ENCODE peak calls at places on chromosomes 16 and 17, in four cellular contexts. Z is NB4, L is glutamatergic neuron, A is heart right ventricle. R is an unnamed sample.

GRCh38 chr16:241866-242265 is 7.2 kb downstream of the FAM234A start:
- DNase-seq in Z (no peak), A (no peak), L (no peak), R (no peak)

GRCh38 chr16:57530531-57531252 is 5.7 kb downstream of the CCDC102A start:
- DNase-seq in L (no peak), Z (no peak), A (no peak), R (no peak)

GRCh38 chr16:49026566-49026965 is 255.1 kb downstream of the CBLN1 start:
- DNase-seq in L (no peak), A (no peak), Z (no peak), R (no peak)

GRCh38 chr17:46977348-46977747 is 1.7 kb downstream of the RPRML start:
- DNase-seq in A (no peak), Z (peak; percentile 63), L (peak; percentile 81), R (peak; percentile 58)

GRCh38 chr16:3581392-3581791 is 4.2 kb upstream of the NLRC3 start:
- DNase-seq in L (no peak), A (no peak), Z (no peak), R (no peak)

GRCh38 chr17:42975265-42975664 is 4.6 kb downstream of the PTGES3L start:
- DNase-seq in A (no peak), Z (peak; percentile 55), L (no peak), R (no peak)

GRCh38 chr16:64304376-64304775 is 817.5 kb downstream of the CDH11 start:
- DNase-seq in A (no peak), L (no peak), Z (no peak), R (no peak)

GRCh38 chr16:9429946-9430345 is 338.5 kb downstream of the HAPSTR1 start:
- DNase-seq in A (no peak), L (no peak), Z (no peak), R (no peak)

GRCh38 chr17:78133971-78134898 is 3.7 kb downstream of the TMC8 start:
- DNase-seq in Z (peak; percentile 79), L (peak; percentile 65), A (no peak), R (peak; percentile 62)

GRCh38 chr17:46887717-46888116 is 35.2 kb upstream of the GOSR2 start:
- DNase-seq in L (no peak), A (no peak), Z (no peak), R (no peak)

GRCh38 chr16:82753821-82754220 is 127.1 kb downstream of the CDH13 start:
- DNase-seq in A (no peak), L (no peak), Z (no peak), R (no peak)

GRCh38 chr16:11989238-11990160 is 13.0 kb downstream of the SNX29 start:
- DNase-seq in L (peak; percentile 45), A (no peak), Z (peak; percentile 82), R (no peak)

GRCh38 chr17:58277107-58277506 is 3.6 kb downstream of the MPO start:
- DNase-seq in L (no peak), A (no peak), Z (no peak), R (no peak)

GRCh38 chr16:3158014-3158497 is 23.2 kb downstream of the ZNF213 start:
- DNase-seq in Z (peak; percentile 53), L (no peak), A (no peak), R (peak; percentile 45)

GRCh38 chr17:40422990-40423611 is 5.4 kb upstream of the TOP2A start:
- DNase-seq in Z (peak; percentile 40), L (no peak), A (no peak), R (peak; percentile 73)

GRCh38 chr16:57385083-57385482 is 12.8 kb downstream of the CX3CL1 start:
- DNase-seq in A (no peak), Z (no peak), L (no peak), R (no peak)

GRCh38 chr16:81485824-81486554 is 41.4 kb downstream of the CMIP start:
- DNase-seq in Z (peak; percentile 39), A (no peak), L (no peak), R (peak; percentile 47)

GRCh38 chr17:67378444-67379250 is 1.6 kb downstream of the PITPNC1 start:
- DNase-seq in L (peak; percentile 85), A (peak; percentile 79), Z (peak; percentile 88), R (peak; percentile 84)

GRCh38 chr17:19447085-19447583 is 36.1 kb downstream of the RNF112 start:
- DNase-seq in A (no peak), Z (peak; percentile 71), L (peak; percentile 69), R (peak; percentile 69)

GRCh38 chr17:9434502-9435113 is 141.0 kb downstream of the STX8 start:
- DNase-seq in L (no peak), Z (no peak), A (no peak), R (peak; percentile 38)

GRCh38 chr16:17109413-17109812 is 361.3 kb downstream of the XYLT1 start:
- DNase-seq in Z (no peak), L (no peak), A (no peak), R (no peak)

GRCh38 chr16:71627631-71628236 is 1.8 kb downstream of the MARVELD3 start:
- DNase-seq in L (no peak), A (no peak), Z (no peak), R (no peak)

GRCh38 chr17:17439971-17440843 is 36.6 kb upstream of the MED9 start:
- DNase-seq in A (peak; percentile 63), Z (peak; percentile 81), L (peak; percentile 86), R (peak; percentile 63)

GRCh38 chr16:51509336-51509735 is 358.3 kb upstream of the SALL1 start:
- DNase-seq in Z (peak; percentile 6), L (no peak), A (no peak), R (no peak)
- TF ChIP-seq CTCF in Z (no peak), L (no peak), A (no peak), R (no peak)

GRCh38 chr16:10946308-10946707 is 1.9 kb downstream of the CLEC16A start:
- DNase-seq in L (no peak), Z (no peak), A (no peak), R (peak; percentile 55)

GRCh38 chr16:10951016-10951415 is 6.7 kb downstream of the CLEC16A start:
- DNase-seq in L (no peak), Z (no peak), A (no peak), R (no peak)

GRCh38 chr16:10950393-10950792 is 6.0 kb downstream of the CLEC16A start:
- DNase-seq in A (no peak), L (peak; percentile 38), Z (no peak), R (peak; percentile 40)

GRCh38 chr16:10947211-10947787 is 2.9 kb downstream of the CLEC16A start:
- DNase-seq in A (no peak), L (no peak), Z (no peak), R (no peak)

GRCh38 chr16:10949424-10949970 is 5.1 kb downstream of the CLEC16A start:
- DNase-seq in A (no peak), L (no peak), Z (peak; percentile 95), R (no peak)
- TF ChIP-seq CTCF in A (no peak), L (peak; percentile 21), Z (peak; percentile 24), R (no peak)

DNA sequence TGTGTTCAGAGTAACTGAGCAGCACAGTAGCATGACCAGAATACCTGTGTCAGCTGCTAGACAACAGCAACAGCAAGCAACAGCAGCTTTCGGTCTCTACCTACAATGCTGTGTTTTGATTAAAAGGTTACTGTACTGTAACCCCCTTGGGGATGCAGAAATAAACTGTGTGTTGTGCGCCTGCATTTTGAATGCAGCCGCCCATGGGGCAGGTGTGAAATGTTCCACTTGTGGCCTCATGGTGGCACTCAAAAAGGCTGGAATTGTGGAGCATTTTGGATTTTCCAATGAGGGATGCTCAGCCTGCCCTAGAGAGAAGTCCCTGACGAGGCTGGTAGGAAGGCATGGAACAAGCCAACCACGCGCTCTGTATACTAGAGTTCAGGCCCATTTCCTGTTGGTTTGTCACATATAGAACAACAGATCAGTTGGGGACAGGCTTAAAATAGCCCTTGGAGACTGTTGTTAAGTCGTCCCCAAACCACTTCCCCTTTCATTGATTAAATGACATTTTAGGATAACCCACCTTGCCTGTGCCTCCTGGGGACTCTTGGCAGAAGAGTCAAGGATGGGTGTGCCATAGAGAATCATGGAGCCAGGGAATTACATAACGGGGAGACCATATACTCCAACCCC is 27.1 kb downstream of the SCPEP1 start:
- DNase-seq in Z (peak; percentile 93), L (no peak), A (no peak), R (peak; percentile 5)
- TF ChIP-seq CTCF in Z (peak; percentile 6), L (peak; percentile 10), A (peak; percentile 41), R (no peak)

GRCh38 chr17:81260171-81260570 is 21.1 kb downstream of the NDUFAF8 start:
- DNase-seq in A (no peak), Z (no peak), L (no peak), R (no peak)
- TF ChIP-seq CTCF in A (no peak), Z (no peak), L (peak; percentile 17), R (no peak)

DNA sequence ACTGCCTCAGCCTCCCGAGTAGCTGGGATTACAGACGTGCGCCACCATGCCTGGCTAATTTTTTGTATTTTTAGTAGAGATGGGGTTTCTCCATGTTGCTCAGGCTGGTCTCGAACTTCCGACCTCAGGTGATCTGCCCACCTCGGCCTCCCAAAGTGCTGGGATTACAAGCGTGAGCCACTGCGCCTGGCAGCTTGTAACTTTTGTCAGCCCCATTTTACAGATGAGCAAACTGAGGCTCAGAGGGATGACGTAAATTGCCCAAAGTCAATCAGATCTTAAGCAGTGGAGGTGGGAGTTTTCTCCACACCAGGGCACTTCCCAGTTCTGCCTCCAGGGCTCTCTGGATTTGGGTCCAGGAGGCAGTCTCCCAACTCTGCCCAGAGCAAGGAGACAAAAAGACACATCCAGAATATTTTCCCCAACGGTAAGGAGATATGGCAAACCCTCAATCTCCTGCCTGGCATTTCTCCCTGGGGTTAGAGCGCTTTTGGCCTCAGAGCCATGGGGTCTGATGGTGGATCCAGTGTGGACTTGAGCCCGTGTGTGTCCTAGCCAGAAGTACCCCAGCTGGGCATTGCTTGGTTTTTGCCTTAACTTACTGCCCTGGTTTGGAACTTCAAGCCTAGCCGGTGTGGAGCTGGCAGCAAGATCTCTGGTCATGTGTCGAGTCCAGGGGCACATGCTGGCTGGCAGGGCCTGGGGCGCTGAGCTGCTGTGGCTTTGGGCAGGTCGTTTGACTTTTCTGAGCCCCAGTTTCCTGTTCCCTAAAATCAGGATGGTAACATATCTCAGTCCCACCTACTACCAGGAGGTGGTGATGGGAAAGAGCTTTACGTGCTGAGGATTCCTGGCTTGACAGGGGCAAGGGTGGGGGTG is 3.4 kb downstream of the ADAM11 start:
- DNase-seq in L (no peak), A (no peak), Z (no peak), R (no peak)
- TF ChIP-seq CTCF in L (peak; percentile 32), A (no peak), Z (no peak), R (no peak)